ENCODE peak calls at places on chromosomes 7 and 10, in seven cellular contexts. L is transverse colon, R is HepG2, O is K562, N is esophagus muscularis mucosa, D is sigmoid colon, T is suprapubic skin. Q is an unnamed sample.

GRCh38 chr7:144936314-144936713 is 100.5 kb upstream of the TPK1 start:
- DNase-seq in N (no peak), L (no peak), R (no peak), O (no peak), D (no peak), T (no peak), Q (no peak)

GRCh38 chr7:27032843-27033242 is 63.0 kb downstream of the HOXA1 start:
- DNase-seq in D (no peak), R (no peak), N (no peak), O (no peak), T (no peak), L (no peak), Q (no peak)

GRCh38 chr7:5217396-5217795 is 27.4 kb downstream of the WIPI2 start:
- DNase-seq in R (no peak), N (no peak), L (no peak), D (peak; percentile 46), O (no peak), T (peak; percentile 21), Q (no peak)

GRCh38 chr7:768881-769504 is 41.9 kb upstream of the PRKAR1B start:
- DNase-seq in T (no peak), L (no peak), O (peak; percentile 32), R (no peak), N (no peak), D (peak; percentile 82), Q (peak; percentile 85)

GRCh38 chr7:14115706-14116105 is 126.2 kb upstream of the ETV1 start:
- DNase-seq in R (no peak), O (no peak), N (no peak), T (no peak), L (no peak), D (no peak), Q (no peak)

GRCh38 chr7:12754179-12754578 is 66.7 kb downstream of the ARL4A start:
- DNase-seq in R (no peak), L (no peak), D (no peak), T (no peak), O (no peak), N (no peak), Q (no peak)

GRCh38 chr10:119657725-119658124 is 6.5 kb downstream of the BAG3 start:
- DNase-seq in L (peak; percentile 25), T (no peak), R (no peak), O (no peak), N (no peak), D (peak; percentile 91), Q (no peak)

GRCh38 chr10:70915206-70915605 is 26.8 kb upstream of the PCBD1 start:
- DNase-seq in D (no peak), L (no peak), O (no peak), R (no peak), N (no peak), T (no peak), Q (no peak)

GRCh38 chr7:94375713-94376112 is 19.0 kb upstream of the COL1A2 start:
- DNase-seq in R (no peak), L (no peak), T (no peak), D (peak; percentile 69), O (no peak), N (no peak), Q (no peak)

GRCh38 chr10:89078729-89079672 is 88.4 kb downstream of the FAS start:
- DNase-seq in D (no peak), T (peak; percentile 67), N (no peak), L (no peak), R (no peak), O (no peak), Q (no peak)

GRCh38 chr10:127679642-127680255 is 57.2 kb upstream of the FOXI2 start:
- DNase-seq in N (no peak), L (no peak), R (no peak), T (no peak), D (no peak), O (no peak), Q (no peak)

GRCh38 chr10:27359792-27360320 is 119.3 kb upstream of the ACBD5 start:
- DNase-seq in R (no peak), N (no peak), T (no peak), O (no peak), L (no peak), D (no peak), Q (peak; percentile 35)

GRCh38 chr10:119651514-119652327 is 541 bp downstream of the BAG3 start:
- DNase-seq in N (no peak), R (no peak), D (peak; percentile 69), L (peak; percentile 26), T (no peak), O (peak; percentile 55), Q (peak; percentile 91)

DNA sequence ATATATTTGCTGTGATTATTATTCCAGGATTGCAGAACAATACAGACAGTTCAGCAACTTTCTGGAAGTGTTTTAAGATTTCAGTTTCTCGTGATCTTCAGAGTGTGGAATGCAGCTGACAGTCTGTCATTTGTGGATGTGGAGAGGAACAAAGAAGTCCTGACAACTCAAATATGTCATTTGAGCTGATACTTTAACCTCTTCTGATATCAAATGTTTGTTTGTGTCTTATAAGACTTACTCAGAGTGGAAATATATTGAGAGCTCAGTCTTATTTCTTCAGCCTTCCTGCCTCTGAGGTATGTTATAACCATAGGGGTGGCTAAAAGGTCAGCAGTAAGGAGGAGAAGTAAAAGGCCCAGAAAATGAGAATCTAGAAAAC is 96.4 kb downstream of the OSBPL3 start:
- DNase-seq in D (no peak), L (no peak), T (no peak), O (no peak), R (no peak), N (no peak), Q (no peak)
- H3K4me3 ChIP-seq in D (no peak overlapping the region), L (no peak overlapping the region), T (no peak overlapping the region), O (no peak overlapping the region), R (no peak overlapping the region), N (no peak overlapping the region), Q (no peak overlapping the region)

GRCh38 chr7:106721816-106722785 is 61.1 kb upstream of the CCDC71L start:
- DNase-seq in L (no peak), N (no peak), O (no peak), R (no peak), T (no peak), D (no peak), Q (no peak)

GRCh38 chr7:106717254-106717996 is 56.5 kb upstream of the CCDC71L start:
- DNase-seq in L (no peak), N (no peak), O (no peak), T (no peak), R (no peak), D (no peak), Q (no peak)

GRCh38 chr7:106720641-106721040 is 59.7 kb upstream of the CCDC71L start:
- DNase-seq in O (no peak), R (no peak), T (no peak), L (no peak), N (no peak), D (no peak), Q (no peak)

GRCh38 chr7:106715730-106716129 is 54.8 kb upstream of the CCDC71L start:
- DNase-seq in L (no peak), N (no peak), T (no peak), D (no peak), R (no peak), O (no peak), Q (no peak)

DNA sequence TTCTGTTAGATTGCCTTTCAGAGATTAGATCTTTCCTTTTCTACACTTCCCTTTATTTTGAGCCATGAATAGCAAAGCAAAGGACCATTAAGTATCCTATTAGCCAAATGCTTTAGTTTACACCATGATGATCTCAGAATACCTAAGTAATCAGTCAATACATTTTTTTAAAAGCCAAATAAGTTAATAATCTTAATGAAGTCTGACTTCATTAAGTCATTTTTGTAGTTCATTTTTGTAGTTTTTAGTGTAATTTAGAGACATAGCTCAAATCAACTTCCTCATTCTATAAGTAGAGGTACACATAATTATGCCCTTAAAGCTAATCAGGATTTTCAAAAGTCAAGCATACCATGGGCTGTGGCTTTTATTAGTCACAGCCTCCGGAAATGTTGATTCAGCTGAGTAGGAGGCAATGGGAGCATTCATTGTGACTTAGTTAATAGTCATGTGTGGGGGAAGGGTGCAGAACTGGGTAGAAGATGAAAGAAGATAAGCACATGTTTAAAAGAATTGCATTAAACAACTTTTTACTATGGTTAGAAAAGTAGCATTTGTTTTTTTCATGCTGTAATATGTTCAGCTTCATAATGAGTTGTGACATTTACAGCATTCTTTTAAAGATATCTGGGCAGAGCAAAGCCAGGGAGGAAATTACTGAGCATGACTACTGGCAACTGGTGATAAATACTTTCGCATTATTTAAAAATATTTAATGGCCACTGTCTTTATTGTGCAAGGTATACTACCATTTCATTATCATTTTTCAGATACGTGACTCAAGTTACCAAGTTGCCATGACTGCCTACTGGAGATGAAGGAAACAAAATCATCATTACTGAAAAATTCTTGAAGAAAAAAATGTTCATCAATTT is 57.3 kb upstream of the CCDC71L start:
- DNase-seq in T (no peak), R (peak; percentile 9), O (peak; percentile 75), N (no peak), L (no peak), D (no peak), Q (no peak)
- TF ChIP-seq POLR2AphosphoS5 in T (no peak), R (no peak), O (peak; percentile 71), N (no peak), L (no peak), D (peak; percentile 38), Q (peak; percentile 68)

DNA sequence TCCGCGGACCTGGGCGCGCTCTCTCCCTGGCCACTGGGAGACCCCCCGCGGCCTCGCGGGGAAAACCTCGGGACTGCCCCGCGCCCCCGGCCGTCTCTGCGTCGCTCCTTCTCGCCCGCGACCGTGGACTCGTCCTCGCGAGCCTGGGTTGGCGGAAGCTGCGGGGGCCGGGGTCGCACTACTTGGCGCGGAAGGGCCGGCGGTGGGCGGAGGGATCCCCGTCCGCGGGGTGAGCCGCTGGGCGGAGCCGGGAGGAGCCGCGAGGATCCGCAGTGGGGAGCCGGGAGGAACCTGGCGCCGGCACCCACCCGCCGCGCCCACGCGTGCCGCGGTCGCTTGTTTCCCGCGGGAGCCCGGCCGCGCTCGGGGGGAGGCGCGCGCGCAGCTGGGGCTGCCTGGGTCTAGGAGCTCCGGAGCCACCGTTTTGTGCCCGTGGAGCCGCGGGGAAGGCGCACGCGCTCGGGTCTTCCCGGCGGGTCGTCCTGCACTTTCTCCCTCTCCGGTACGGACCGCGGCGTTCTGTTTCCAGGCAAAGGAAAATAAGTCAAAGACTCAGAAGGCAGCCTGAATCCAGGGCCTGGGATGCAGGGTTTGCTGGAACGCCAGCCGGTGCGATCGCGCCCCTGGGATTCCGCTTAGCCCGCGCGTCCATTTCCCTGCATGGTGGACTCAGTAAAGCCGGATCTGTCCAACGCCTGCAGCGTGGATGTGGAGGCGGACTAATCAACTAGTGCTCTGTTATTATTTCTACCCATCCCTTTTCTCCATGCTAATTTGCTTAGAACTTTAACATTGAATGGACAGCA is 28.7 kb upstream of the KMT2C start:
- DNase-seq in N (peak; percentile 93), R (peak; percentile 37), D (peak; percentile 90), T (peak; percentile 86), O (peak; percentile 98), L (peak; percentile 77), Q (peak; percentile 96)
- TF ChIP-seq EP300 in N (no peak), R (no peak), D (no peak), T (no peak), O (no peak), L (peak; percentile 20), Q (no peak)

DNA sequence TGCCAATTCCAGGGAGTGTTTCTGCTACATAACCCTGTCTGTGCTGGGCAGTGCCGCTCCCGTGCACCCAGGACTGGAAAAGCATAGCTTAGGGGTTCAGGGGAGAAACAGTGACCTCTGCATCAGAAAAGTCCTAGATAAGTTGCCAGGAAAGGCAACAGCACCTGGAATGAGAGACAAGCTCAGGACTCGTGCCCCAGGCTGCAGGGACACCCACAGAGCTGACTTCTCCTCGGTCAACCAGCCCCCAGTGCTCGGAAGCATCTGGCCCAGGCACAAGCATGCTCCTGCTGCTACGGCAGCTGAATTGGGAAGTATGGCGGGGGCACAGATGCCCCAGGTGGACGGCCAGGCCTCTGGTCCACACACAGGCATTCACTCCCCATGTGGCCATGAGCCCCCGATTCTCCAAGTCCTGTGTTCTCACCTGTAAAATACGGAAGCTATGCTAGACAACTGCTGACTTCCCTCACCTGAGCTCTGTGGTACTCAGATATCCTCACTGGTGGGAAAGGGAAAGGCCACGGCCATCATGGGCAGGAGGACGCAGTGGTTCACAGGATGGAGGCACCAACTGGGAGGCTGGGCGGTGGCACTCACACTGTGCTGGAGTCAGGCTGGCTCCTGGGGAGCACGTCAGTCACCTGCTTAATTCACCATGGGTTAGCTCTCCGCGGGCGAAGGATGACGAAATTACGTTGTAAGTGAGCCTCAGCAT is 220.5 kb downstream of the PTPRN2 start:
- DNase-seq in O (no peak), N (no peak), T (peak; percentile 31), R (no peak), L (no peak), D (peak; percentile 36), Q (peak; percentile 40)
- H3K4me3 ChIP-seq in O (no peak overlapping the region), N (no peak overlapping the region), T (no peak overlapping the region), R (no peak overlapping the region), L (no peak overlapping the region), D (no peak overlapping the region), Q (no peak overlapping the region)